ENCODE peak calls at places on chromosomes 11 and 22, in six cellular contexts. One of them, this sample, is unnamed.

GRCh38 chr11:14855890-14856289 is 36.1 kb downstream of the CYP2R1 start:
- DNase-seq in colonic mucosa: no peak
- DNase-seq in lower leg skin: no peak
- DNase-seq in PC-3: no peak
- DNase-seq in upper lobe of right lung: no peak
- DNase-seq in fibroblast of pulmonary artery: no peak
- DNase-seq in this sample: no peak

GRCh38 chr11:73185680-73186293 is 32.3 kb upstream of the P2RY2 start:
- DNase-seq in colonic mucosa: no peak
- DNase-seq in lower leg skin: no peak
- DNase-seq in PC-3: peak
- DNase-seq in upper lobe of right lung: no peak
- DNase-seq in fibroblast of pulmonary artery: peak
- DNase-seq in this sample: peak

GRCh38 chr11:77147668-77148321 is 19.7 kb downstream of the MYO7A start:
- DNase-seq in colonic mucosa: peak
- DNase-seq in lower leg skin: no peak
- DNase-seq in PC-3: no peak
- DNase-seq in upper lobe of right lung: no peak
- DNase-seq in fibroblast of pulmonary artery: no peak
- DNase-seq in this sample: peak

GRCh38 chr22:47550524-47551437 is 788.3 kb downstream of the TBC1D22A start:
- DNase-seq in colonic mucosa: no peak
- DNase-seq in lower leg skin: no peak
- DNase-seq in PC-3: no peak
- DNase-seq in upper lobe of right lung: no peak
- DNase-seq in fibroblast of pulmonary artery: no peak
- DNase-seq in this sample: no peak

GRCh38 chr11:64809781-64810241 is 540 bp downstream of the MEN1 start:
- DNase-seq in colonic mucosa: peak
- DNase-seq in lower leg skin: no peak
- DNase-seq in PC-3: peak
- DNase-seq in upper lobe of right lung: no peak
- DNase-seq in fibroblast of pulmonary artery: peak
- DNase-seq in this sample: no peak

GRCh38 chr11:11230802-11231562 is 122.1 kb downstream of the CSNK2A3 start:
- DNase-seq in colonic mucosa: no peak
- DNase-seq in lower leg skin: no peak
- DNase-seq in PC-3: peak
- DNase-seq in upper lobe of right lung: no peak
- DNase-seq in fibroblast of pulmonary artery: no peak
- DNase-seq in this sample: no peak

GRCh38 chr11:35723493-35724284 is 61.1 kb downstream of the TRIM44 start:
- DNase-seq in colonic mucosa: no peak
- DNase-seq in lower leg skin: no peak
- DNase-seq in PC-3: peak
- DNase-seq in upper lobe of right lung: no peak
- DNase-seq in fibroblast of pulmonary artery: peak
- DNase-seq in this sample: peak

GRCh38 chr11:107203656-107204055 is 185.4 kb upstream of the GUCY1A2 start:
- DNase-seq in colonic mucosa: no peak
- DNase-seq in lower leg skin: no peak
- DNase-seq in PC-3: no peak
- DNase-seq in upper lobe of right lung: no peak
- DNase-seq in fibroblast of pulmonary artery: no peak
- DNase-seq in this sample: no peak

GRCh38 chr11:121626507-121626875 is 173.7 kb upstream of the SORL1-AS1 start:
- DNase-seq in colonic mucosa: no peak
- DNase-seq in lower leg skin: no peak
- DNase-seq in PC-3: no peak
- DNase-seq in upper lobe of right lung: no peak
- DNase-seq in fibroblast of pulmonary artery: no peak
- DNase-seq in this sample: no peak

GRCh38 chr22:36196254-36197064 is 5.2 kb downstream of the APOL4 start:
- DNase-seq in colonic mucosa: no peak
- DNase-seq in lower leg skin: no peak
- DNase-seq in PC-3: no peak
- DNase-seq in upper lobe of right lung: no peak
- DNase-seq in fibroblast of pulmonary artery: no peak
- DNase-seq in this sample: no peak

GRCh38 chr11:416757-417621 is 2.2 kb upstream of the SIGIRR start:
- DNase-seq in colonic mucosa: peak
- DNase-seq in lower leg skin: no peak
- DNase-seq in PC-3: peak
- DNase-seq in upper lobe of right lung: peak
- DNase-seq in fibroblast of pulmonary artery: peak
- DNase-seq in this sample: peak

GRCh38 chr11:415640-416041 is 842 bp upstream of the SIGIRR start:
- DNase-seq in colonic mucosa: no peak
- DNase-seq in lower leg skin: no peak
- DNase-seq in PC-3: no peak
- DNase-seq in upper lobe of right lung: no peak
- DNase-seq in fibroblast of pulmonary artery: no peak
- DNase-seq in this sample: no peak

GRCh38 chr11:414333-414857 is 404 bp downstream of the SIGIRR start:
- DNase-seq in colonic mucosa: no peak
- DNase-seq in lower leg skin: no peak
- DNase-seq in PC-3: no peak
- DNase-seq in upper lobe of right lung: no peak
- DNase-seq in fibroblast of pulmonary artery: no peak
- DNase-seq in this sample: no peak

GRCh38 chr11:417652-418342 is 3.0 kb upstream of the SIGIRR start:
- DNase-seq in colonic mucosa: no peak
- DNase-seq in lower leg skin: no peak
- DNase-seq in PC-3: no peak
- DNase-seq in upper lobe of right lung: no peak
- DNase-seq in fibroblast of pulmonary artery: no peak
- DNase-seq in this sample: no peak

GRCh38 chr11:416051-416756 is 1.4 kb upstream of the SIGIRR start:
- DNase-seq in colonic mucosa: no peak
- DNase-seq in lower leg skin: no peak
- DNase-seq in PC-3: no peak
- DNase-seq in upper lobe of right lung: no peak
- DNase-seq in fibroblast of pulmonary artery: no peak
- DNase-seq in this sample: no peak
- H3K4me3 ChIP-seq in colonic mucosa: peak
- H3K4me3 ChIP-seq in lower leg skin: peak
- H3K4me3 ChIP-seq in PC-3: peak
- H3K4me3 ChIP-seq in upper lobe of right lung: peak
- H3K4me3 ChIP-seq in fibroblast of pulmonary artery: peak
- H3K4me3 ChIP-seq in this sample: peak

GRCh38 chr11:32574446-32574845 is 9.2 kb upstream of the EIF3M start:
- DNase-seq in colonic mucosa: no peak
- DNase-seq in lower leg skin: no peak
- DNase-seq in PC-3: no peak
- DNase-seq in upper lobe of right lung: no peak
- DNase-seq in fibroblast of pulmonary artery: no peak
- DNase-seq in this sample: no peak

GRCh38 chr11:32571039-32571438 is 12.6 kb upstream of the EIF3M start:
- DNase-seq in colonic mucosa: no peak
- DNase-seq in lower leg skin: no peak
- DNase-seq in PC-3: no peak
- DNase-seq in upper lobe of right lung: no peak
- DNase-seq in fibroblast of pulmonary artery: no peak
- DNase-seq in this sample: no peak

GRCh38 chr11:32573228-32573627 is 10.4 kb upstream of the EIF3M start:
- DNase-seq in colonic mucosa: no peak
- DNase-seq in lower leg skin: no peak
- DNase-seq in PC-3: no peak
- DNase-seq in upper lobe of right lung: no peak
- DNase-seq in fibroblast of pulmonary artery: no peak
- DNase-seq in this sample: no peak

GRCh38 chr11:32566527-32566926 is 17.1 kb upstream of the EIF3M start:
- DNase-seq in colonic mucosa: no peak
- DNase-seq in lower leg skin: no peak
- DNase-seq in PC-3: no peak
- DNase-seq in upper lobe of right lung: no peak
- DNase-seq in fibroblast of pulmonary artery: no peak
- DNase-seq in this sample: no peak

DNA sequence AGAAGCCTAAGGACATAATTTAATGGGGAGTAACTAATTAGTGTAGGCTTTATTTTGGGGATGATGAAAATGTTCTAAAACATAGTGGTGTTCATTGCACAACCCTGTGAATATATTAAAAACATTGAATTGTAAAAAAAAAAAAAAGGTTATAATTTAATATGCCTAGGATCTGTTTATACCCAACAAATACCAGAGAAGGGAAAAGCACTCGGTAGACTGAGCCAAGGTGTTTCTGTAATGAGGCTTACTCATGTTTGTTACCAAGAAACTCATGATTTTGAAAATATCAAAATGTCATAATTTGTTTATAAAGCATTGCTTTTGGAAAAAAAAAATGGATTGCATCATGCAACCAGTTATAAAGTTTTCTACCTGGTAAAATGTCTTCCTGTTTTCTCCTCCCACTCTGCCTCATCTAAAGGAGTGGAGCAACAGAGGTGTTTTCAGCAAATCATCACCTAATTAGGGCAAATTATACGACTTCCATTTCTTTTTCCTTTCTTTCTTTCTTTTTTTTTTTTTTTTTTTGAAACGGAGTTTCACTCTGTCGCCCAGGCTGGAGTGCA is 14.2 kb upstream of the EIF3M start:
- DNase-seq in colonic mucosa: no peak
- DNase-seq in lower leg skin: no peak
- DNase-seq in PC-3: no peak
- DNase-seq in upper lobe of right lung: no peak
- DNase-seq in fibroblast of pulmonary artery: no peak
- DNase-seq in this sample: no peak
- TF ChIP-seq CTCF in colonic mucosa: no peak
- TF ChIP-seq CTCF in lower leg skin: no peak
- TF ChIP-seq CTCF in PC-3: no peak
- TF ChIP-seq CTCF in upper lobe of right lung: no peak
- TF ChIP-seq CTCF in fibroblast of pulmonary artery: no peak
- TF ChIP-seq CTCF in this sample: no peak

GRCh38 chr11:19702620-19703019 is 10.0 kb upstream of the NAV2 start:
- DNase-seq in colonic mucosa: no peak
- DNase-seq in lower leg skin: no peak
- DNase-seq in PC-3: no peak
- DNase-seq in upper lobe of right lung: no peak
- DNase-seq in fibroblast of pulmonary artery: no peak
- DNase-seq in this sample: no peak
- H3K4me3 ChIP-seq in colonic mucosa: no peak
- H3K4me3 ChIP-seq in lower leg skin: no peak
- H3K4me3 ChIP-seq in PC-3: no peak
- H3K4me3 ChIP-seq in upper lobe of right lung: no peak
- H3K4me3 ChIP-seq in fibroblast of pulmonary artery: no peak
- H3K4me3 ChIP-seq in this sample: no peak

GRCh38 chr22:35128637-35129036 is 62.7 kb downstream of the ISX start:
- DNase-seq in colonic mucosa: no peak
- DNase-seq in lower leg skin: no peak
- DNase-seq in PC-3: no peak
- DNase-seq in upper lobe of right lung: no peak
- DNase-seq in fibroblast of pulmonary artery: no peak
- DNase-seq in this sample: no peak

GRCh38 chr22:35124674-35125219 is 58.8 kb downstream of the ISX start:
- DNase-seq in colonic mucosa: no peak
- DNase-seq in lower leg skin: no peak
- DNase-seq in PC-3: no peak
- DNase-seq in upper lobe of right lung: no peak
- DNase-seq in fibroblast of pulmonary artery: no peak
- DNase-seq in this sample: no peak

GRCh38 chr22:35131423-35132050 is 65.6 kb downstream of the ISX start:
- DNase-seq in colonic mucosa: peak
- DNase-seq in lower leg skin: no peak
- DNase-seq in PC-3: no peak
- DNase-seq in upper lobe of right lung: no peak
- DNase-seq in fibroblast of pulmonary artery: no peak
- DNase-seq in this sample: no peak

GRCh38 chr22:35132568-35132967 is 66.6 kb downstream of the ISX start:
- DNase-seq in colonic mucosa: no peak
- DNase-seq in lower leg skin: no peak
- DNase-seq in PC-3: no peak
- DNase-seq in upper lobe of right lung: no peak
- DNase-seq in fibroblast of pulmonary artery: no peak
- DNase-seq in this sample: no peak

GRCh38 chr22:35126993-35127392 is 61.0 kb downstream of the ISX start:
- DNase-seq in colonic mucosa: no peak
- DNase-seq in lower leg skin: no peak
- DNase-seq in PC-3: no peak
- DNase-seq in upper lobe of right lung: no peak
- DNase-seq in fibroblast of pulmonary artery: no peak
- DNase-seq in this sample: no peak
- TF ChIP-seq CTCF in colonic mucosa: no peak
- TF ChIP-seq CTCF in lower leg skin: no peak
- TF ChIP-seq CTCF in PC-3: no peak
- TF ChIP-seq CTCF in upper lobe of right lung: no peak
- TF ChIP-seq CTCF in fibroblast of pulmonary artery: no peak
- TF ChIP-seq CTCF in this sample: no peak

DNA sequence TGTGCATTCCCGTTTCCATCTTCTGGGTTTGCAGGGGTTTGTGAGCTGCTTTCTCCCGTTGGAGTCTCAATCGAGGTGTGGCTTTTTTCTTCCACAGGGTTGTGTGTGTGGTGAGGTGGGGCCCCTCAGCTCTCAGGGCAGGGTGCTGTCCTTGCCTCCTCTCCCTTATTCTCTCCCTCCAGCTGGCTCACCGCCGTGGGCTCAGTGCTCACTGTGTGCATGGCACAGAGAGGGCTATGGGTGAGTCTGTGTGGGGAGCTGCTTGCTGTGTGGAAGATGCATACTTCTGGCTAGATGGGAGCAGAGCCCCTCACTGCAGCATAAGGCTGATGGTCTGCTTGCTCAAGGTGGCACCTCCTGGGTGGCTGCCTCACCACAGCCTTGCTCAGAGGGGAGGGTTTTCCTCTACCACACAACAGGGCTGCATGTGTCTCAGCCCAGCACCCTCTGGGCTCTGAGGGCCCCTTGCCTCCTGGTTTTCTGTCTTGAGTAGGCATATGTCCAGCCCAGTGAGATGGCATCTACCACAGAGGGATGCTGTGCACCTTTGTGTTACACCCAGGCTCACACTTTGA is 203.1 kb upstream of the B3GAT1 start:
- DNase-seq in colonic mucosa: no peak
- DNase-seq in lower leg skin: no peak
- DNase-seq in PC-3: no peak
- DNase-seq in upper lobe of right lung: no peak
- DNase-seq in fibroblast of pulmonary artery: no peak
- DNase-seq in this sample: no peak
- H3K4me3 ChIP-seq in colonic mucosa: no peak
- H3K4me3 ChIP-seq in lower leg skin: no peak
- H3K4me3 ChIP-seq in PC-3: no peak
- H3K4me3 ChIP-seq in upper lobe of right lung: no peak
- H3K4me3 ChIP-seq in fibroblast of pulmonary artery: no peak
- H3K4me3 ChIP-seq in this sample: no peak

GRCh38 chr11:66258473-66258893 is 10.0 kb upstream of the RAB1B start:
- DNase-seq in colonic mucosa: no peak
- DNase-seq in lower leg skin: no peak
- DNase-seq in PC-3: no peak
- DNase-seq in upper lobe of right lung: no peak
- DNase-seq in fibroblast of pulmonary artery: no peak
- DNase-seq in this sample: no peak
- TF ChIP-seq CTCF in colonic mucosa: peak
- TF ChIP-seq CTCF in lower leg skin: no peak
- TF ChIP-seq CTCF in PC-3: peak
- TF ChIP-seq CTCF in upper lobe of right lung: no peak
- TF ChIP-seq CTCF in fibroblast of pulmonary artery: no peak
- TF ChIP-seq CTCF in this sample: no peak

GRCh38 chr11:3894128-3894731 is 38.8 kb downstream of the STIM1 start:
- DNase-seq in colonic mucosa: no peak
- DNase-seq in lower leg skin: no peak
- DNase-seq in PC-3: no peak
- DNase-seq in upper lobe of right lung: no peak
- DNase-seq in fibroblast of pulmonary artery: peak
- DNase-seq in this sample: peak
- H3K4me3 ChIP-seq in colonic mucosa: no peak
- H3K4me3 ChIP-seq in lower leg skin: no peak
- H3K4me3 ChIP-seq in PC-3: no peak
- H3K4me3 ChIP-seq in upper lobe of right lung: no peak
- H3K4me3 ChIP-seq in fibroblast of pulmonary artery: no peak
- H3K4me3 ChIP-seq in this sample: no peak

This sample was measured in foreskin fibroblast.